ENCODE peak calls at places on chromosomes 5 and 9, in four cellular contexts. P, M, G and U are unnamed samples. For H3K4me1, the result is how much of the 10 kb centered on the place peaks cover.

GRCh38 chr5:140224658-140225057 is 49.7 kb downstream of the CYSTM1 start:
- DNase-seq in P (no peak), M (no peak), G (no peak), U (no peak)

GRCh38 chr9:109122726-109123621 is 3.2 kb upstream of the TMEM245 start:
- DNase-seq in P (no peak), M (no peak), G (no peak), U (no peak)

GRCh38 chr9:105510024-105510423 is 47.9 kb upstream of the FKTN start:
- DNase-seq in P (no peak), M (no peak), G (no peak), U (no peak)

GRCh38 chr5:149855371-149855770 is 89.2 kb downstream of the PDE6A start:
- DNase-seq in P (no peak), M (no peak), G (peak), U (no peak)

GRCh38 chr9:119834064-119834620 is 464.9 kb upstream of the BRINP1 start:
- DNase-seq in P (no peak), M (no peak), G (no peak), U (no peak)

GRCh38 chr5:52668544-52669185 is 119.1 kb upstream of the ITGA1 start:
- DNase-seq in P (no peak), M (no peak), G (no peak), U (no peak)

GRCh38 chr5:50710838-50711237 is 44.4 kb downstream of the PARP8 start:
- DNase-seq in P (no peak), M (no peak), G (no peak), U (no peak)

GRCh38 chr5:151661096-151661495 is 25.6 kb downstream of the SPARC start:
- DNase-seq in P (no peak), M (no peak), G (no peak), U (no peak)

GRCh38 chr9:85224729-85225128 is 517.0 kb downstream of the AGTPBP1 start:
- DNase-seq in P (no peak), M (no peak), G (no peak), U (no peak)

GRCh38 chr9:21684231-21684630 is 118.2 kb upstream of the MTAP start:
- DNase-seq in P (no peak), M (no peak), G (no peak), U (no peak)

GRCh38 chr5:122499617-122500016 is 187.6 kb downstream of the SNCAIP start:
- DNase-seq in P (no peak), M (no peak), G (no peak), U (no peak)

GRCh38 chr9:32508728-32509127 is 17.3 kb downstream of the RIGI start:
- DNase-seq in P (no peak), M (no peak), G (no peak), U (no peak)

GRCh38 chr9:125261501-125262216 is at the start of gene GAPVD1:
- DNase-seq in P (peak), M (peak), G (peak), U (peak)

GRCh38 chr5:93572773-93573626 is 8.0 kb downstream of the NR2F1-AS1 start:
- DNase-seq in P (no peak), M (no peak), G (no peak), U (no peak)

GRCh38 chr5:174610968-174611367 is 113.4 kb upstream of the MSX2 start:
- DNase-seq in P (no peak), M (peak), G (no peak), U (no peak)

DNA sequence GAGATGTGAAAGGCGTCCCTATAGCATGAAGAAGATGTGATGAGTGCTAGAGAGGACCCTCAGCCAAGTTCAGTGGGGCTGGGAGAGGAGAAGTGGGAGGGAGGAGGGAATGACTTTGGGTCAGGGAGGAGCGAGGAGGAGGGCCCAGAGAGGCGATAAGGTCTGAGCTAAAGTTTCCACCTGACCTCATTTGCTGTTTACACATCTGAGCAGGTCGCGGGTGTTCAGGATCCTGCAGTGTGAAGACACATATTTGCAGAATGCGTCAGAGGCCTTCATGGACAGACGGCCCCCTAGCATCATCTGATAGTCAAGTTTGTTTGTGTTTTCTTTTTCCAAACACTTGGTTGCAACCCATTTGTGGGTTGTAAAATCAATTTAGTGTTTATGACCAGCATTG is 18.9 kb upstream of the IGFBPL1 start:
- DNase-seq in P (no peak), M (no peak), G (peak), U (no peak)
- H3K27ac ChIP-seq in P (no peak), M (no peak), G (no peak), U (no peak)

GRCh38 chr5:163306421-163306820 is 131.0 kb upstream of the CCNG1 start:
- DNase-seq in P (no peak), M (no peak), G (no peak), U (no peak)
- H3K4me1 ChIP-seq in P (under half), M (under half), G (under half), U (under half)

GRCh38 chr5:83472213-83472507 is 616 bp downstream of the VCAN start:
- DNase-seq in P (no peak), M (no peak), G (no peak), U (no peak)

GRCh38 chr5:83471405-83472212 is at the start of gene VCAN:
- DNase-seq in P (no peak), M (peak), G (peak), U (no peak)

GRCh38 chr5:83473344-83474169 is 2.0 kb downstream of the VCAN start:
- DNase-seq in P (no peak), M (peak), G (peak), U (peak)

GRCh38 chr5:83474170-83474796 is 2.7 kb downstream of the VCAN start:
- DNase-seq in P (no peak), M (peak), G (peak), U (no peak)

GRCh38 chr5:83472508-83473343 is 1.2 kb downstream of the VCAN start:
- DNase-seq in P (no peak), M (peak), G (peak), U (no peak)
- H3K27ac ChIP-seq in P (no peak), M (peak), G (peak), U (no peak)

GRCh38 chr5:54643679-54644078 is 126.1 kb downstream of the SNX18 start:
- DNase-seq in P (no peak), M (no peak), G (peak), U (no peak)

GRCh38 chr5:54646285-54647101 is 128.9 kb downstream of the SNX18 start:
- DNase-seq in P (peak), M (peak), G (peak), U (peak)

GRCh38 chr5:54644226-54644625 is 126.7 kb downstream of the SNX18 start:
- DNase-seq in P (no peak), M (no peak), G (peak), U (no peak)

GRCh38 chr5:54649041-54649504 is 131.5 kb downstream of the SNX18 start:
- DNase-seq in P (no peak), M (no peak), G (no peak), U (no peak)

DNA sequence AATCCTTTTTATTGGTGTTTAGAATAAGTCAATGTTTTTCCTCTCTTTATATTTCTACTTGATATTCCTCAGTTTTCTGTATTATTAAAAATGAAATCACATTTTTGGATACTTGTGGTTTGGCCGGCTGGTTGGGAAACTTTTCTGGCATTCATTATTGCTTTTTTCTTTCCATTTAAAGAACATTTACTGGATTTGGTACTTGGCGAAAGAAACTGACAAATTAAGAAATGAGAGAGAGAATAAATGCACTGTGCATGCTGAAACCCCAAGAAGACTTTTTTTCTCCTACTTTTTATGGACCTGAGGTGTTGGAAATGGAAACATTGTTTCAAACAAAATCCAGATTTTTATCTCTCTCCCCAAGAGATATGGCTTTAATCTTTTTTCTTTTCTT is 128.3 kb downstream of the SNX18 start:
- DNase-seq in P (no peak), M (no peak), G (no peak), U (no peak)
- H3K4me1 ChIP-seq in P (under half), M (under half), G (under half), U (half or more)

DNA sequence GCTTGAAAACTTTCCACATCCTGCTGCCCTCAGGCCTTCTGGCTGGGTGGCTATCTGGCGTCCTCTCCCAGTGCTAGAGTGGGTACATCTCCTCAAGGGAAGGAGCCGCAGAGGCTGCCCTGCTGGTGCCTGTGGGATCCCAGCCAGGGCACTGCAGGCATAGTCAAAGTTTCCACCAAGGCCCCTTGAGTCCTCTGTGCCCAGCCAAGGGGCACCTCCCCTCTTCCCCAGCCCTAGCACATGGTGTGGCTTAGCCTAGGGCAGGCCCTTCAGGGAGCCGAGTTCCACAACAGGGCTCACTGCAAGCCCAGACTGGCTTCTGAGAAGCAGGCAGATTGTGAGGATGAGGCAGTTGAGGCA is 103.2 kb downstream of the RGS3 start:
- DNase-seq in P (no peak), M (no peak), G (no peak), U (no peak)
- H3K27ac ChIP-seq in P (no peak), M (peak), G (peak), U (no peak)

GRCh38 chr9:93464876-93465275 is 11.5 kb upstream of the FAM120AOS start:
- DNase-seq in P (no peak), M (no peak), G (no peak), U (no peak)
- H3K4me1 ChIP-seq in P (under half), M (half or more), G (under half), U (half or more)

GRCh38 chr5:57402761-57403160 is 79.8 kb downstream of the ACTBL2 start:
- DNase-seq in P (no peak), M (no peak), G (no peak), U (no peak)
- H3K27ac ChIP-seq in P (no peak), M (no peak), G (no peak), U (no peak)

GRCh38 chr5:132267931-132268501 is 10.5 kb downstream of the PDLIM4 start:
- DNase-seq in P (no peak), M (no peak), G (peak), U (no peak)
- H3K4me1 ChIP-seq in P (under half), M (under half), G (half or more), U (under half)

GRCh38 chr5:73691301-73691700 is 65.3 kb downstream of the ARHGEF28 start:
- DNase-seq in P (no peak), M (no peak), G (no peak), U (no peak)
- H3K27ac ChIP-seq in P (no peak), M (no peak), G (no peak), U (no peak)